ENCODE peak calls at places on chromosomes 5 and 9, in five cellular contexts. G is central memory CD4-positive, alpha-beta T cell; H is T follicular helper cell; Z is Peyer's patch; W is ureter. U is an unnamed sample.

GRCh38 chr9:127762111-127762676 is 16.3 kb downstream of the SH2D3C start:
- DNase-seq in Z (no peak), W (no peak), H (no peak), G (no peak), U (no peak)

GRCh38 chr9:95007470-95007869 is 281.0 kb downstream of the AOPEP start:
- DNase-seq in H (no peak), Z (no peak), W (no peak), G (no peak), U (no peak)

GRCh38 chr9:88528356-88528755 is 6.6 kb upstream of the NXNL2 start:
- DNase-seq in G (no peak), Z (no peak), W (no peak), H (no peak), U (no peak)

GRCh38 chr5:136094189-136094912 is 38.3 kb upstream of the SMAD5 start:
- DNase-seq in Z (no peak), G (no peak), H (no peak), W (no peak), U (no peak)

GRCh38 chr5:172583931-172584511 is 57.0 kb upstream of the NEURL1B start:
- DNase-seq in H (no peak), G (no peak), Z (peak), W (no peak), U (no peak)

GRCh38 chr5:91381774-91382492 is 1.2 kb downstream of the ARRDC3 start:
- DNase-seq in H (peak), Z (no peak), W (peak), G (peak), U (peak)

GRCh38 chr5:62937661-62938558 is 359.3 kb downstream of the LRRC70 start:
- DNase-seq in Z (no peak), G (no peak), H (no peak), W (no peak), U (no peak)

GRCh38 chr9:79477955-79478751 is 93.6 kb upstream of the TLE4 start:
- DNase-seq in G (no peak), H (no peak), W (no peak), Z (no peak), U (no peak)

GRCh38 chr5:179224741-179225140 is 120.5 kb downstream of the ADAMTS2 start:
- DNase-seq in G (no peak), Z (peak), H (no peak), W (no peak), U (no peak)

GRCh38 chr9:101585740-101586139 is 9.0 kb downstream of the PPP3R2 start:
- DNase-seq in Z (no peak), G (no peak), W (no peak), H (no peak), U (no peak)

GRCh38 chr9:137435980-137436760 is 5.0 kb downstream of the ENTPD8 start:
- DNase-seq in G (no peak), H (no peak), W (peak), Z (peak), U (no peak)

GRCh38 chr5:45335346-45335745 is 360.8 kb downstream of the HCN1 start:
- DNase-seq in G (no peak), W (no peak), H (no peak), Z (no peak), U (no peak)

GRCh38 chr5:169548315-169548714 is 35.3 kb upstream of the SPDL1 start:
- DNase-seq in Z (no peak), G (no peak), W (no peak), H (no peak), U (no peak)

GRCh38 chr9:107033974-107034373 is 171.0 kb downstream of the ZNF462 start:
- DNase-seq in H (no peak), W (no peak), Z (no peak), G (no peak), U (no peak)

GRCh38 chr5:77012601-77013000 is 17.6 kb upstream of the AGGF1 start:
- DNase-seq in H (no peak), Z (no peak), W (no peak), G (no peak), U (no peak)

GRCh38 chr5:38556115-38556598 is 289 bp downstream of the LIFR start:
- DNase-seq in W (no peak), Z (peak), G (peak), H (no peak), U (no peak)

GRCh38 chr5:39780341-39780740 is 355.6 kb upstream of the DAB2 start:
- DNase-seq in G (no peak), H (no peak), W (no peak), Z (no peak), U (no peak)

GRCh38 chr9:20835364-20836286 is 151.6 kb downstream of the FOCAD start:
- DNase-seq in H (no peak), G (no peak), W (no peak), Z (no peak), U (no peak)

GRCh38 chr9:107465467-107466451 is 23.8 kb downstream of the KLF4 start:
- DNase-seq in W (peak), H (no peak), G (no peak), Z (peak), U (peak)

GRCh38 chr5:132190161-132190817 is 37.4 kb downstream of the P4HA2 start:
- DNase-seq in W (no peak), Z (no peak), G (peak), H (no peak), U (no peak)

GRCh38 chr5:105840800-105841199 is 1829.9 kb downstream of the EFNA5 start:
- DNase-seq in H (no peak), Z (no peak), G (no peak), W (no peak), U (no peak)

U was measured in occipital lobe.